ENCODE peak calls at places on chromosome 16, in nine cellular contexts. One of them, this sample, is unnamed.

GRCh38 chr16:87178177-87178863 is 138.9 kb downstream of the C16orf95 start:
- DNase-seq in Panc1: no peak
- DNase-seq in K562: no peak
- DNase-seq in HCT116: no peak
- DNase-seq in HepG2: no peak
- DNase-seq in GM12878: no peak
- DNase-seq in SK-N-SH: peak; percentile 39
- DNase-seq in A549: no peak
- DNase-seq in GM23338: peak; percentile 35
- DNase-seq in this sample: no peak

GRCh38 chr16:87554754-87555427 is 47.4 kb upstream of the JPH3 start:
- DNase-seq in GM23338: no peak
- DNase-seq in GM12878: no peak
- DNase-seq in Panc1: no peak
- DNase-seq in K562: no peak
- DNase-seq in A549: no peak
- DNase-seq in HCT116: no peak
- DNase-seq in HepG2: peak; percentile 63
- DNase-seq in SK-N-SH: no peak
- DNase-seq in this sample: no peak

GRCh38 chr16:4316103-4316731 is 350 bp downstream of the GLIS2 start:
- DNase-seq in SK-N-SH: peak; percentile 78
- DNase-seq in GM12878: no peak
- DNase-seq in HepG2: no peak
- DNase-seq in K562: peak; percentile 66
- DNase-seq in A549: no peak
- DNase-seq in GM23338: peak; percentile 65
- DNase-seq in Panc1: no peak
- DNase-seq in HCT116: no peak
- DNase-seq in this sample: no peak

GRCh38 chr16:23354246-23354645 is 52.1 kb downstream of the SCNN1B start:
- DNase-seq in HepG2: no peak
- DNase-seq in A549: no peak
- DNase-seq in K562: no peak
- DNase-seq in GM12878: no peak
- DNase-seq in GM23338: no peak
- DNase-seq in HCT116: no peak
- DNase-seq in Panc1: no peak
- DNase-seq in SK-N-SH: no peak
- DNase-seq in this sample: no peak

GRCh38 chr16:28496844-28497243 is 2.4 kb downstream of the APOBR start:
- DNase-seq in GM23338: no peak
- DNase-seq in SK-N-SH: no peak
- DNase-seq in A549: no peak
- DNase-seq in HCT116: no peak
- DNase-seq in HepG2: no peak
- DNase-seq in Panc1: no peak
- DNase-seq in GM12878: no peak
- DNase-seq in K562: no peak
- DNase-seq in this sample: no peak

GRCh38 chr16:14284371-14284770 is 213.3 kb downstream of the MRTFB start:
- DNase-seq in HepG2: no peak
- DNase-seq in K562: no peak
- DNase-seq in A549: no peak
- DNase-seq in SK-N-SH: no peak
- DNase-seq in Panc1: no peak
- DNase-seq in GM12878: no peak
- DNase-seq in GM23338: peak; percentile 19
- DNase-seq in HCT116: no peak
- DNase-seq in this sample: no peak

GRCh38 chr16:66528294-66528693 is 21.6 kb downstream of the TK2 start:
- DNase-seq in Panc1: no peak
- DNase-seq in HCT116: no peak
- DNase-seq in A549: no peak
- DNase-seq in GM23338: no peak
- DNase-seq in K562: peak; percentile 28
- DNase-seq in HepG2: no peak
- DNase-seq in SK-N-SH: no peak
- DNase-seq in GM12878: no peak
- DNase-seq in this sample: no peak

GRCh38 chr16:71929048-71929447 is 33.7 kb downstream of the IST1 start:
- DNase-seq in GM12878: no peak
- DNase-seq in HCT116: no peak
- DNase-seq in HepG2: no peak
- DNase-seq in A549: no peak
- DNase-seq in GM23338: no peak
- DNase-seq in Panc1: no peak
- DNase-seq in SK-N-SH: no peak
- DNase-seq in K562: no peak
- DNase-seq in this sample: no peak

GRCh38 chr16:75320435-75320834 is 69.0 kb upstream of the BCAR1 start:
- DNase-seq in GM12878: no peak
- DNase-seq in K562: no peak
- DNase-seq in SK-N-SH: no peak
- DNase-seq in HepG2: peak; percentile 41
- DNase-seq in HCT116: no peak
- DNase-seq in GM23338: no peak
- DNase-seq in Panc1: no peak
- DNase-seq in A549: no peak
- DNase-seq in this sample: no peak

GRCh38 chr16:85402910-85403692 is 210.0 kb upstream of the GSE1 start:
- DNase-seq in GM12878: no peak
- DNase-seq in A549: no peak
- DNase-seq in HepG2: no peak
- DNase-seq in SK-N-SH: no peak
- DNase-seq in HCT116: no peak
- DNase-seq in Panc1: no peak
- DNase-seq in K562: peak; percentile 96
- DNase-seq in GM23338: peak; percentile 52
- DNase-seq in this sample: no peak

GRCh38 chr16:27258241-27258734 is 10.3 kb downstream of the NSMCE1 start:
- DNase-seq in HCT116: no peak
- DNase-seq in A549: no peak
- DNase-seq in GM23338: no peak
- DNase-seq in K562: no peak
- DNase-seq in GM12878: no peak
- DNase-seq in SK-N-SH: no peak
- DNase-seq in HepG2: peak; percentile 84
- DNase-seq in Panc1: no peak
- DNase-seq in this sample: no peak
- H3K27ac ChIP-seq in HCT116: no peak overlapping the region
- H3K27ac ChIP-seq in A549: no peak overlapping the region
- H3K27ac ChIP-seq in GM23338: no peak overlapping the region
- H3K27ac ChIP-seq in K562: no peak overlapping the region
- H3K27ac ChIP-seq in GM12878: no peak overlapping the region
- H3K27ac ChIP-seq in SK-N-SH: no peak overlapping the region
- H3K27ac ChIP-seq in HepG2: peak overlapping the region; percentile 46
- H3K27ac ChIP-seq in Panc1: no peak overlapping the region
- H3K27ac ChIP-seq in this sample: no peak overlapping the region

GRCh38 chr16:81397879-81398516 is 46.6 kb upstream of the CMIP start:
- DNase-seq in A549: no peak
- DNase-seq in K562: no peak
- DNase-seq in Panc1: no peak
- DNase-seq in GM23338: no peak
- DNase-seq in HCT116: no peak
- DNase-seq in SK-N-SH: no peak
- DNase-seq in HepG2: no peak
- DNase-seq in GM12878: no peak
- DNase-seq in this sample: no peak
- H3K4me3 ChIP-seq in A549: no peak overlapping the region
- H3K4me3 ChIP-seq in K562: no peak overlapping the region
- H3K4me3 ChIP-seq in Panc1: no peak overlapping the region
- H3K4me3 ChIP-seq in GM23338: no peak overlapping the region
- H3K4me3 ChIP-seq in HCT116: no peak overlapping the region
- H3K4me3 ChIP-seq in SK-N-SH: no peak overlapping the region
- H3K4me3 ChIP-seq in HepG2: no peak overlapping the region
- H3K4me3 ChIP-seq in GM12878: no peak overlapping the region
- H3K4me3 ChIP-seq in this sample: no peak overlapping the region

GRCh38 chr16:10808218-10808617 is 10.4 kb downstream of the TVP23A start:
- DNase-seq in HCT116: no peak
- DNase-seq in HepG2: no peak
- DNase-seq in SK-N-SH: no peak
- DNase-seq in Panc1: no peak
- DNase-seq in A549: no peak
- DNase-seq in K562: no peak
- DNase-seq in GM12878: no peak
- DNase-seq in GM23338: no peak
- DNase-seq in this sample: no peak
- TF ChIP-seq REST in HCT116: no peak
- TF ChIP-seq REST in HepG2: no peak
- TF ChIP-seq REST in SK-N-SH: no peak
- TF ChIP-seq REST in Panc1: no peak
- TF ChIP-seq REST in A549: no peak
- TF ChIP-seq REST in K562: no peak
- TF ChIP-seq REST in GM12878: no peak
- TF ChIP-seq REST in GM23338: no peak
- TF ChIP-seq REST in this sample: no peak

DNA sequence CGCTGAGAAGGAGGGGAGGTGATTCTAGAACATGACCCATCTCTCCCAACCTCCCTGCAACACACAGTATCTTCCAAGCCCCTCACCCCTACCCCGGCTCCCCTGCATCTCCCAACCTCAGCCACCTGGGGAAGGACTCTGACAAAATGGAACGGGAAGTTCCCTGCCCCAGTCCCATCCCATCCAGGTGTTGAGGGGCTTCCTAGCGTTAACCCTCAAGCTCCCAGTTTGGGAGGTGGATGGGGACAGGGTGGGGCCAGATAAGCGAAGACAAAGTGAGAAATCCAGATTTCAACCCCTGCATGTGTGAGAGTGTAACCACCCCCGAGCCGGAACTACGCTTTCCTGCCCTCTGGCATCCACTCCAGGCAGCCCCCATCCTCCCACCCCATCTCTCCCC is 1.8 kb downstream of the ZSCAN10 start:
- DNase-seq in SK-N-SH: no peak
- DNase-seq in HCT116: no peak
- DNase-seq in HepG2: no peak
- DNase-seq in GM12878: no peak
- DNase-seq in Panc1: no peak
- DNase-seq in A549: no peak
- DNase-seq in GM23338: peak; percentile 69
- DNase-seq in K562: no peak
- DNase-seq in this sample: no peak
- H3K27ac ChIP-seq in SK-N-SH: no peak overlapping the region
- H3K27ac ChIP-seq in HCT116: no peak overlapping the region
- H3K27ac ChIP-seq in HepG2: no peak overlapping the region
- H3K27ac ChIP-seq in GM12878: no peak overlapping the region
- H3K27ac ChIP-seq in Panc1: no peak overlapping the region
- H3K27ac ChIP-seq in A549: no peak overlapping the region
- H3K27ac ChIP-seq in GM23338: peak overlapping the region; percentile 99
- H3K27ac ChIP-seq in K562: no peak overlapping the region
- H3K27ac ChIP-seq in this sample: no peak overlapping the region

GRCh38 chr16:82010649-82011048 is 621 bp downstream of the SDR42E1 start:
- DNase-seq in HCT116: no peak
- DNase-seq in A549: no peak
- DNase-seq in Panc1: no peak
- DNase-seq in SK-N-SH: no peak
- DNase-seq in GM12878: no peak
- DNase-seq in GM23338: no peak
- DNase-seq in K562: no peak
- DNase-seq in HepG2: no peak
- DNase-seq in this sample: no peak
- H3K4me3 ChIP-seq in HCT116: peak overlapping the region; percentile 84
- H3K4me3 ChIP-seq in A549: peak overlapping the region; percentile 52
- H3K4me3 ChIP-seq in Panc1: peak overlapping the region; percentile 29
- H3K4me3 ChIP-seq in SK-N-SH: no peak overlapping the region
- H3K4me3 ChIP-seq in GM12878: peak overlapping the region; percentile 72
- H3K4me3 ChIP-seq in GM23338: no peak overlapping the region
- H3K4me3 ChIP-seq in K562: peak overlapping the region; percentile 26
- H3K4me3 ChIP-seq in HepG2: no peak overlapping the region
- H3K4me3 ChIP-seq in this sample: no peak overlapping the region